ENCODE peak calls at places on chromosomes 2 and 18, in six cellular contexts. One of them, this sample, is unnamed.

GRCh38 chr2:181124499-181124898 is 144.1 kb downstream of the UBE2E3 start:
- DNase-seq in skeletal muscle cell: no peak
- DNase-seq in Peyer's patch: no peak
- DNase-seq in lung: no peak
- DNase-seq in heart left ventricle: no peak
- DNase-seq in cardiac muscle cell: peak
- DNase-seq in this sample: no peak

GRCh38 chr18:51039138-51040112 is 9.4 kb downstream of the SMAD4 start:
- DNase-seq in skeletal muscle cell: no peak
- DNase-seq in Peyer's patch: no peak
- DNase-seq in lung: no peak
- DNase-seq in heart left ventricle: no peak
- DNase-seq in cardiac muscle cell: peak
- DNase-seq in this sample: no peak

GRCh38 chr2:9836074-9836473 is 7.2 kb upstream of the TAF1B start:
- DNase-seq in skeletal muscle cell: no peak
- DNase-seq in Peyer's patch: no peak
- DNase-seq in lung: no peak
- DNase-seq in heart left ventricle: no peak
- DNase-seq in cardiac muscle cell: no peak
- DNase-seq in this sample: no peak

GRCh38 chr18:42072407-42072806 is 117.4 kb downstream of the PIK3C3 start:
- DNase-seq in skeletal muscle cell: no peak
- DNase-seq in Peyer's patch: no peak
- DNase-seq in lung: no peak
- DNase-seq in heart left ventricle: no peak
- DNase-seq in cardiac muscle cell: no peak
- DNase-seq in this sample: no peak

GRCh38 chr2:104405628-104406027 is 448.3 kb upstream of the POU3F3 start:
- DNase-seq in skeletal muscle cell: no peak
- DNase-seq in Peyer's patch: no peak
- DNase-seq in lung: no peak
- DNase-seq in heart left ventricle: no peak
- DNase-seq in cardiac muscle cell: no peak
- DNase-seq in this sample: no peak

GRCh38 chr2:46258937-46259781 is 38.0 kb upstream of the EPAS1 start:
- DNase-seq in skeletal muscle cell: no peak
- DNase-seq in Peyer's patch: no peak
- DNase-seq in lung: no peak
- DNase-seq in heart left ventricle: no peak
- DNase-seq in cardiac muscle cell: peak
- DNase-seq in this sample: no peak

GRCh38 chr2:48107326-48107925 is 201.1 kb upstream of the FBXO11 start:
- DNase-seq in skeletal muscle cell: no peak
- DNase-seq in Peyer's patch: no peak
- DNase-seq in lung: no peak
- DNase-seq in heart left ventricle: no peak
- DNase-seq in cardiac muscle cell: peak
- DNase-seq in this sample: no peak

GRCh38 chr2:40281021-40281940 is 170.6 kb downstream of the SLC8A1 start:
- DNase-seq in skeletal muscle cell: peak
- DNase-seq in Peyer's patch: no peak
- DNase-seq in lung: no peak
- DNase-seq in heart left ventricle: peak
- DNase-seq in cardiac muscle cell: peak
- DNase-seq in this sample: no peak

GRCh38 chr2:113962692-113963480 is 73.0 kb downstream of the ACTR3 start:
- DNase-seq in skeletal muscle cell: no peak
- DNase-seq in Peyer's patch: no peak
- DNase-seq in lung: no peak
- DNase-seq in heart left ventricle: no peak
- DNase-seq in cardiac muscle cell: peak
- DNase-seq in this sample: no peak

GRCh38 chr2:190180313-190181065 is 118.0 kb upstream of the MSTN start:
- DNase-seq in skeletal muscle cell: no peak
- DNase-seq in Peyer's patch: peak
- DNase-seq in lung: peak
- DNase-seq in heart left ventricle: peak
- DNase-seq in cardiac muscle cell: peak
- DNase-seq in this sample: no peak

GRCh38 chr2:186950694-186951093 is 101.7 kb upstream of the ZSWIM2 start:
- DNase-seq in skeletal muscle cell: no peak
- DNase-seq in Peyer's patch: no peak
- DNase-seq in lung: no peak
- DNase-seq in heart left ventricle: no peak
- DNase-seq in cardiac muscle cell: no peak
- DNase-seq in this sample: no peak

GRCh38 chr2:63053889-63054725 is 3.5 kb downstream of the OTX1 start:
- DNase-seq in skeletal muscle cell: no peak
- DNase-seq in Peyer's patch: peak
- DNase-seq in lung: no peak
- DNase-seq in heart left ventricle: no peak
- DNase-seq in cardiac muscle cell: no peak
- DNase-seq in this sample: no peak

GRCh38 chr2:104504331-104505073 is 349.4 kb upstream of the POU3F3 start:
- DNase-seq in skeletal muscle cell: no peak
- DNase-seq in Peyer's patch: no peak
- DNase-seq in lung: no peak
- DNase-seq in heart left ventricle: no peak
- DNase-seq in cardiac muscle cell: no peak
- DNase-seq in this sample: no peak

GRCh38 chr18:22355598-22355997 is 62.1 kb downstream of the CTAGE1 start:
- DNase-seq in skeletal muscle cell: no peak
- DNase-seq in Peyer's patch: no peak
- DNase-seq in lung: no peak
- DNase-seq in heart left ventricle: no peak
- DNase-seq in cardiac muscle cell: peak
- DNase-seq in this sample: no peak

GRCh38 chr2:25043241-25043867 is 1.5 kb downstream of the EFR3B start:
- DNase-seq in skeletal muscle cell: peak
- DNase-seq in Peyer's patch: no peak
- DNase-seq in lung: no peak
- DNase-seq in heart left ventricle: no peak
- DNase-seq in cardiac muscle cell: peak
- DNase-seq in this sample: no peak

GRCh38 chr18:36389811-36390581 is 92.5 kb downstream of the FHOD3 start:
- DNase-seq in skeletal muscle cell: no peak
- DNase-seq in Peyer's patch: no peak
- DNase-seq in lung: no peak
- DNase-seq in heart left ventricle: no peak
- DNase-seq in cardiac muscle cell: no peak
- DNase-seq in this sample: peak

GRCh38 chr2:128519517-128520215 is 201.0 kb upstream of the HS6ST1 start:
- DNase-seq in skeletal muscle cell: no peak
- DNase-seq in Peyer's patch: no peak
- DNase-seq in lung: no peak
- DNase-seq in heart left ventricle: no peak
- DNase-seq in cardiac muscle cell: no peak
- DNase-seq in this sample: no peak

DNA sequence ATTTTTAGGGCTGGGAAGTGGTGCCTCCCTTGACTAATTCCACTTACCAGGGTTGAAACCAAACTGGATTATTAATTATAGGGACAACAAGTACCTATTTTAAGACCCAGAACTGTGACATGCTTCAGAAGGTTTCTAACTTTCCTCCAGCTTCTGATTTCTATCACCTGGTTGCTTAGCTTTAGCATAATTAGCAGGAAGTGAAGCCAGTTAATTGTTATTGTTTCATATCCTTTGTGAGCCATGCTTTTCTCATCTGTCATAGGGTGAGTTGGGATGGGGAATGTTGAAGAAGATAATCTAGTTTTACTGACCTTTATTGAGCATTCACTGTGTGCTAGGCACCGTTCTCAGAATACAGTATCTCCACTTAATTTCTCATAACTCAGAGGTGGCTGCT is 3.2 kb downstream of the YPEL5 start:
- DNase-seq in skeletal muscle cell: no peak
- DNase-seq in Peyer's patch: no peak
- DNase-seq in lung: no peak
- DNase-seq in heart left ventricle: no peak
- DNase-seq in cardiac muscle cell: no peak
- DNase-seq in this sample: no peak
- H3K4me3 ChIP-seq in skeletal muscle cell: no peak
- H3K4me3 ChIP-seq in Peyer's patch: no peak
- H3K4me3 ChIP-seq in lung: no peak
- H3K4me3 ChIP-seq in heart left ventricle: no peak
- H3K4me3 ChIP-seq in cardiac muscle cell: no peak
- H3K4me3 ChIP-seq in this sample: peak

GRCh38 chr2:233423436-233423860 is 69.2 kb downstream of the DGKD start:
- DNase-seq in skeletal muscle cell: no peak
- DNase-seq in Peyer's patch: peak
- DNase-seq in lung: no peak
- DNase-seq in heart left ventricle: no peak
- DNase-seq in cardiac muscle cell: no peak
- DNase-seq in this sample: no peak

GRCh38 chr2:233422649-233423435 is 68.5 kb downstream of the DGKD start:
- DNase-seq in skeletal muscle cell: no peak
- DNase-seq in Peyer's patch: peak
- DNase-seq in lung: peak
- DNase-seq in heart left ventricle: no peak
- DNase-seq in cardiac muscle cell: no peak
- DNase-seq in this sample: no peak

GRCh38 chr2:233422050-233422639 is 67.9 kb downstream of the DGKD start:
- DNase-seq in skeletal muscle cell: no peak
- DNase-seq in Peyer's patch: peak
- DNase-seq in lung: peak
- DNase-seq in heart left ventricle: no peak
- DNase-seq in cardiac muscle cell: no peak
- DNase-seq in this sample: peak

GRCh38 chr2:233419626-233420431 is 65.5 kb downstream of the DGKD start:
- DNase-seq in skeletal muscle cell: no peak
- DNase-seq in Peyer's patch: peak
- DNase-seq in lung: peak
- DNase-seq in heart left ventricle: no peak
- DNase-seq in cardiac muscle cell: peak
- DNase-seq in this sample: no peak

DNA sequence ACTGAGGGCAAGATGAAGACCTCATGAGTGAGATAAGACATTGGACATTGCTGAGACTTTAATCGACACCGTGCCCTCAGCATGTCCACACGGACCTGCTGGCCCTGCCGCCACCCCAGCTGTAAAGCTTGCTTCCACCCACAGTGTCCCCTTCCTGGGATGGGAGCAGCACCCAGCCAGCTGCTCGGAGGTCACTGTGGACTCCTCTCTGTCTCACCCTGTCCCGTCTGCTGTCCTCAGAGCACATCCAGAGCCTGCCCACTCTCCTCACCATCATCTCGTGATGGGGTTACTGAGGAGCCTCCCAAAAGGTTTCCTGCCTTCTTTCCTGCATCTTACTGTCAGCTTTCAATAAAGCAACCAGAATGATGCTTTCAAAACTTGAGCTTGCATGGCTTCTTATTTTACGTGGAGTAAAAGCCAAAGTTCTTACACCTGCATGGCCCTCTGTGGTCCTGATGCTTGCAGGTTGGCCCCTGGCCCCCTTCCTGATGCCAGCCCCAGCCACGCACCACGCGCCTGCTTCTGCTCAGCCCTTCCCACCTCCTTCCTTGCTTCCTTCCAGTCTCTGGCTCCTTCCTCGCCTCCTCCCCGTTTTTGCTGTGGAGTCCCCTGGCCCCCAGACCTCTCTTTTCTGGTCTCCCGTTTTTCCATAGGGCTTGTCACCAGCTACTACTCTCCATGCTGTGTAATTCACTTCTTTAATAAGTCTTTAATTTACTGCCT is 67.0 kb downstream of the DGKD start:
- DNase-seq in skeletal muscle cell: no peak
- DNase-seq in Peyer's patch: peak
- DNase-seq in lung: peak
- DNase-seq in heart left ventricle: no peak
- DNase-seq in cardiac muscle cell: no peak
- DNase-seq in this sample: no peak
- H3K4me3 ChIP-seq in skeletal muscle cell: no peak
- H3K4me3 ChIP-seq in Peyer's patch: no peak
- H3K4me3 ChIP-seq in lung: no peak
- H3K4me3 ChIP-seq in heart left ventricle: peak
- H3K4me3 ChIP-seq in cardiac muscle cell: no peak
- H3K4me3 ChIP-seq in this sample: peak

GRCh38 chr2:191758420-191759199 is 80.7 kb downstream of the NABP1 start:
- DNase-seq in skeletal muscle cell: no peak
- DNase-seq in Peyer's patch: peak
- DNase-seq in lung: peak
- DNase-seq in heart left ventricle: no peak
- DNase-seq in cardiac muscle cell: peak
- DNase-seq in this sample: no peak
- H3K4me3 ChIP-seq in skeletal muscle cell: no peak
- H3K4me3 ChIP-seq in Peyer's patch: no peak
- H3K4me3 ChIP-seq in lung: no peak
- H3K4me3 ChIP-seq in heart left ventricle: no peak
- H3K4me3 ChIP-seq in cardiac muscle cell: no peak
- H3K4me3 ChIP-seq in this sample: no peak

DNA sequence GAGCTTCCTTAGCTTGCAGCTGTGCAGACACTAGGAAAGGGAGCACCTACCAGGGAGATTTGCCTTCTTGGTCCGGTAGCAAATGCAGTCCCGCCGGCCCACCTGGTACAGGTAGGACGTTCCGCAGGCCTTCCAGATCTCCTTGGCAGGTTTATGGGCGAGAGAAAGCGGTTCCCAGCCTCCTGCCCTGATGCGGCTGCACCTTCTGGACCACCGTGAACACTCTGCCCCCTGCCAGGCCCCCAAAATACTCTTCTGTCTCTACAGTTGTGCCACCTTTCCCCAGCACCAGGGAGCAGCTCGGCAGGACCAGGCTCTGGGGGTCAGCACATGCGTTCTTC is 67.4 kb downstream of the HNRNPLL start:
- DNase-seq in skeletal muscle cell: no peak
- DNase-seq in Peyer's patch: no peak
- DNase-seq in lung: no peak
- DNase-seq in heart left ventricle: no peak
- DNase-seq in cardiac muscle cell: no peak
- DNase-seq in this sample: no peak
- H3K4me3 ChIP-seq in skeletal muscle cell: no peak
- H3K4me3 ChIP-seq in Peyer's patch: no peak
- H3K4me3 ChIP-seq in lung: no peak
- H3K4me3 ChIP-seq in heart left ventricle: no peak
- H3K4me3 ChIP-seq in cardiac muscle cell: no peak
- H3K4me3 ChIP-seq in this sample: no peak

GRCh38 chr2:221816566-221816965 is 244.5 kb upstream of the EPHA4 start:
- DNase-seq in skeletal muscle cell: no peak
- DNase-seq in Peyer's patch: no peak
- DNase-seq in lung: no peak
- DNase-seq in heart left ventricle: no peak
- DNase-seq in cardiac muscle cell: no peak
- DNase-seq in this sample: no peak

GRCh38 chr2:221817878-221818277 is 245.8 kb upstream of the EPHA4 start:
- DNase-seq in skeletal muscle cell: no peak
- DNase-seq in Peyer's patch: no peak
- DNase-seq in lung: no peak
- DNase-seq in heart left ventricle: no peak
- DNase-seq in cardiac muscle cell: no peak
- DNase-seq in this sample: no peak

GRCh38 chr2:221817052-221817451 is 244.9 kb upstream of the EPHA4 start:
- DNase-seq in skeletal muscle cell: no peak
- DNase-seq in Peyer's patch: no peak
- DNase-seq in lung: no peak
- DNase-seq in heart left ventricle: no peak
- DNase-seq in cardiac muscle cell: peak
- DNase-seq in this sample: no peak

GRCh38 chr2:221822416-221822815 is 250.3 kb upstream of the EPHA4 start:
- DNase-seq in skeletal muscle cell: no peak
- DNase-seq in Peyer's patch: no peak
- DNase-seq in lung: no peak
- DNase-seq in heart left ventricle: no peak
- DNase-seq in cardiac muscle cell: no peak
- DNase-seq in this sample: no peak

GRCh38 chr2:221818569-221818968 is 246.5 kb upstream of the EPHA4 start:
- DNase-seq in skeletal muscle cell: no peak
- DNase-seq in Peyer's patch: no peak
- DNase-seq in lung: no peak
- DNase-seq in heart left ventricle: no peak
- DNase-seq in cardiac muscle cell: no peak
- DNase-seq in this sample: no peak
- H3K4me3 ChIP-seq in skeletal muscle cell: no peak
- H3K4me3 ChIP-seq in Peyer's patch: no peak
- H3K4me3 ChIP-seq in lung: no peak
- H3K4me3 ChIP-seq in heart left ventricle: no peak
- H3K4me3 ChIP-seq in cardiac muscle cell: no peak
- H3K4me3 ChIP-seq in this sample: no peak

This sample was measured in coronary artery.